ENCODE peak calls at places on chromosomes 1 and 21, in four cellular contexts. One of them, this sample, is unnamed. For H3K36me3, the result is how much of the 10 kb centered on the place peaks cover.

GRCh38 chr1:208219659-208220282 is 24.4 kb downstream of the PLXNA2 start:
- DNase-seq in IMR-90: peak
- DNase-seq in neuronal stem cell: no peak
- DNase-seq in H1: no peak
- DNase-seq in this sample: peak

GRCh38 chr1:114668784-114669561 is 876 bp downstream of the DENND2C start:
- DNase-seq in IMR-90: peak
- DNase-seq in neuronal stem cell: peak
- DNase-seq in H1: no peak
- DNase-seq in this sample: peak

GRCh38 chr21:46003575-46004007 is 22.0 kb downstream of the COL6A1 start:
- DNase-seq in IMR-90: no peak
- DNase-seq in neuronal stem cell: no peak
- DNase-seq in H1: no peak
- DNase-seq in this sample: no peak

GRCh38 chr21:20971296-20971921 is 26.8 kb upstream of the NCAM2 start:
- DNase-seq in IMR-90: peak
- DNase-seq in neuronal stem cell: peak
- DNase-seq in H1: peak
- DNase-seq in this sample: peak

GRCh38 chr1:209791920-209792319 is 7.6 kb upstream of the C1orf74 start:
- DNase-seq in IMR-90: no peak
- DNase-seq in neuronal stem cell: no peak
- DNase-seq in H1: no peak
- DNase-seq in this sample: no peak

GRCh38 chr1:83905315-83905907 is 93.5 kb downstream of the TTLL7 start:
- DNase-seq in IMR-90: peak
- DNase-seq in neuronal stem cell: no peak
- DNase-seq in H1: no peak
- DNase-seq in this sample: no peak

GRCh38 chr1:165327538-165327937 is 29.0 kb downstream of the LMX1A start:
- DNase-seq in IMR-90: no peak
- DNase-seq in neuronal stem cell: no peak
- DNase-seq in H1: no peak
- DNase-seq in this sample: peak

GRCh38 chr1:23402286-23403037 is 22.1 kb downstream of the TCEA3 start:
- DNase-seq in IMR-90: no peak
- DNase-seq in neuronal stem cell: no peak
- DNase-seq in H1: no peak
- DNase-seq in this sample: no peak

GRCh38 chr1:64469977-64470669 is at the start of gene CACHD1:
- DNase-seq in IMR-90: peak
- DNase-seq in neuronal stem cell: peak
- DNase-seq in H1: no peak
- DNase-seq in this sample: peak

GRCh38 chr1:51270751-51271150 is 34.7 kb downstream of the RNF11 start:
- DNase-seq in IMR-90: no peak
- DNase-seq in neuronal stem cell: no peak
- DNase-seq in H1: no peak
- DNase-seq in this sample: no peak

GRCh38 chr21:25953196-25953595 is 217.4 kb downstream of the APP start:
- DNase-seq in IMR-90: no peak
- DNase-seq in neuronal stem cell: no peak
- DNase-seq in H1: no peak
- DNase-seq in this sample: no peak

GRCh38 chr21:15731243-15731613 is 1.4 kb downstream of the USP25 start:
- DNase-seq in IMR-90: no peak
- DNase-seq in neuronal stem cell: no peak
- DNase-seq in H1: no peak
- DNase-seq in this sample: no peak

GRCh38 chr1:16321176-16321867 is 31.0 kb downstream of the FBXO42 start:
- DNase-seq in IMR-90: no peak
- DNase-seq in neuronal stem cell: no peak
- DNase-seq in H1: no peak
- DNase-seq in this sample: no peak

GRCh38 chr1:200558866-200559459 is 61.6 kb downstream of the KIF14 start:
- DNase-seq in IMR-90: peak
- DNase-seq in neuronal stem cell: no peak
- DNase-seq in H1: no peak
- DNase-seq in this sample: peak

GRCh38 chr1:117589531-117589930 is 16.3 kb upstream of the TENT5C start:
- DNase-seq in IMR-90: no peak
- DNase-seq in neuronal stem cell: no peak
- DNase-seq in H1: no peak
- DNase-seq in this sample: no peak

GRCh38 chr1:10252508-10252907 is 42.1 kb downstream of the KIF1B start:
- DNase-seq in IMR-90: peak
- DNase-seq in neuronal stem cell: no peak
- DNase-seq in H1: no peak
- DNase-seq in this sample: no peak

GRCh38 chr1:40868051-40868723 is 6.0 kb upstream of the CITED4 start:
- DNase-seq in IMR-90: peak
- DNase-seq in neuronal stem cell: no peak
- DNase-seq in H1: no peak
- DNase-seq in this sample: no peak

GRCh38 chr1:111948209-111949131 is 41.0 kb downstream of the KCND3 start:
- DNase-seq in IMR-90: no peak
- DNase-seq in neuronal stem cell: no peak
- DNase-seq in H1: no peak
- DNase-seq in this sample: peak

DNA sequence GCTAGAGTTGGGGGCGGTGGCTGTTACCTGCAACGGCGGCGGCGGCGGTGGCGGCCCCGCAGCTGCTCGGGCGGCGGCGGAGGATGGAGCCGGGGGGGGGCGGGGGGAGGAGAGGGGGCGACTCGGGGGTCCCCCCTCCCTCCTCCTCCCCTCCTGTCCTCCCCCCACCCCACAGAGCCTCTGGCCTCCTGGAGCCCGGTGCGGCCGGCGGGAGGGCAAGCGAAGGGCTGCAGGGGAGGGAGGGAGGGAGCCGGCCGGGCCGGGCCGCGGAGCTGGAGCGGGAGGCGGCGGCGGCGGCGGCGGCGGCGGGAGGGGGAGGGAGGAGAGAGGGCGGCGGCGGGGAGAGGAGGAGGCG is at the start of gene AKT3:
- DNase-seq in IMR-90: no peak
- DNase-seq in neuronal stem cell: peak
- DNase-seq in H1: no peak
- DNase-seq in this sample: peak
- H2BK15ac ChIP-seq in IMR-90: no peak
- H2BK15ac ChIP-seq in neuronal stem cell: peak
- H2BK15ac ChIP-seq in H1: peak
- H2BK15ac ChIP-seq in this sample: peak

DNA sequence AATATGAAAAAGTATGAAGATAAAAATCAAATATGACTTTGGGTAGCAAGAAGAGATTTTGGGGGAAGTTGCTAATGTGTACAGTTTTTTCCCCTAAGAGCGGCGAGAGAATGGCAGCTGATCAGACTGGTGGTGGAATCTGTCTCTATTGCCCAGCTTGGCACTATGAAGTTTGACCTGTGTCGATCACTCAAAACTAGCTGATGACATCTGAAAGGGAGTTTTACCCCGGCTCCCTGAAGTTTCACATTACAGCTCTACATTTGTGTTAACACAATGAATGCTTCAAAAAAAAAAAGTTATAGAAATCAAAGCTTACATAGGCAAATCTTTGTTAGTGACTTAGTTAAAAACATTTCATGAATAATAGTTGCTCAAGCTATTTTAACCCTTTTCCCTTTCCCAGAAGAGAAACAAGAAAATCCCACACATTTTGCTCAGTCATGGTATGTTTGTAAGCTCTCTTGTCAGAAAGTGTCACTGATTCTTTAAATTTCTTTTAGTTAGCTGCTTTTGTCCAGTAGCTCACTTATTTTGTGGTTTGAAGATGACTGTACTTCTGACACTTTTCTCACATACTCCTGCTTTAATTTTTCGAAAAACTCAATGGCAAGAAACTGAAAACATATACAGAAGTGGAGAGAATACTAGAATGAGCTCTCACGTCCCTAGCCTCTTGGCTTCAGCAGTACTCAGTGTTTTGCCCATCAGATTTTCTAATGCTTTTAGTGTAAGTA is 41.3 kb downstream of the DYRK1A start:
- DNase-seq in IMR-90: peak
- DNase-seq in neuronal stem cell: no peak
- DNase-seq in H1: no peak
- DNase-seq in this sample: no peak
- H3K9ac ChIP-seq in IMR-90: no peak
- H3K9ac ChIP-seq in neuronal stem cell: no peak
- H3K9ac ChIP-seq in H1: no peak
- H3K9ac ChIP-seq in this sample: no peak

GRCh38 chr1:186008920-186009737 is 274.9 kb downstream of the HMCN1 start:
- DNase-seq in IMR-90: peak
- DNase-seq in neuronal stem cell: no peak
- DNase-seq in H1: no peak
- DNase-seq in this sample: no peak

DNA sequence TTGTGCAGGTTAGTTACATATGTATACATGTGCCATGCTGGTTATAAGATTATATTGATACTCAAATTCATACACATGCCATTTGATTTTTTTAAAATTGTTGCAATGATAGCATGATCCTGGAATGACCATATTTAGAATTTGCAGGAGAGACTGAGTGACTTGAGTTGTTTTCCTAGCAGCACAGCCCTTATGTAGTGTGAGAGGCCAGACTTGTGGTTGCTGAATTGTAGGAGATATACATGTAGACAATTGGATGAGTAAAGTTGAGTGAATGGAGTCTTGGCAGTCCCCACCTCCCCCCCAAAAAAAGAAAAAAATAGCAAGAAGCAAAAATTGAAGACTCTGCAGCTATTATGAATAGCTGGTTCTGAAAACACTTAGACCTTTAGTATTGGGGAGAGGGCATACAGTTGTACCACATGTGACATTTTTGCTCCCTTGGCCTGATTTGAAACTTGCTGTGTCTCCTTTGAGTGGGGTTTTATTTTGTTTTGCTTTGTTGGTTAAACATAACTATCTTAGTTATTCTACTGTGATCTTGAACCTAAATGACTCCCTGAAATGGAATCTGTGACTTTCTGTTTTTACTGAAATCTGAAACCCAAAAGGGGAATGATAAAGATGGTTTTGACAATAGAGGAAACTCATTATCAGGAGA is 280.3 kb downstream of the HMCN1 start:
- DNase-seq in IMR-90: peak
- DNase-seq in neuronal stem cell: no peak
- DNase-seq in H1: no peak
- DNase-seq in this sample: peak
- H3K36me3 ChIP-seq in IMR-90: under half
- H3K36me3 ChIP-seq in neuronal stem cell: under half
- H3K36me3 ChIP-seq in H1: under half
- H3K36me3 ChIP-seq in this sample: under half

GRCh38 chr1:46303038-46303871 is at the start of the genes LRRC41 and UQCRH:
- DNase-seq in IMR-90: peak
- DNase-seq in neuronal stem cell: peak
- DNase-seq in H1: peak
- DNase-seq in this sample: peak

GRCh38 chr1:46301406-46302090 is 1.9 kb downstream of the LRRC41 start:
- DNase-seq in IMR-90: peak
- DNase-seq in neuronal stem cell: peak
- DNase-seq in H1: no peak
- DNase-seq in this sample: peak

GRCh38 chr1:46303872-46304326 is 401 bp downstream of the UQCRH start:
- DNase-seq in IMR-90: no peak
- DNase-seq in neuronal stem cell: peak
- DNase-seq in H1: no peak
- DNase-seq in this sample: peak

GRCh38 chr1:46300673-46301405 is 2.6 kb downstream of the LRRC41 start:
- DNase-seq in IMR-90: peak
- DNase-seq in neuronal stem cell: no peak
- DNase-seq in H1: no peak
- DNase-seq in this sample: no peak

DNA sequence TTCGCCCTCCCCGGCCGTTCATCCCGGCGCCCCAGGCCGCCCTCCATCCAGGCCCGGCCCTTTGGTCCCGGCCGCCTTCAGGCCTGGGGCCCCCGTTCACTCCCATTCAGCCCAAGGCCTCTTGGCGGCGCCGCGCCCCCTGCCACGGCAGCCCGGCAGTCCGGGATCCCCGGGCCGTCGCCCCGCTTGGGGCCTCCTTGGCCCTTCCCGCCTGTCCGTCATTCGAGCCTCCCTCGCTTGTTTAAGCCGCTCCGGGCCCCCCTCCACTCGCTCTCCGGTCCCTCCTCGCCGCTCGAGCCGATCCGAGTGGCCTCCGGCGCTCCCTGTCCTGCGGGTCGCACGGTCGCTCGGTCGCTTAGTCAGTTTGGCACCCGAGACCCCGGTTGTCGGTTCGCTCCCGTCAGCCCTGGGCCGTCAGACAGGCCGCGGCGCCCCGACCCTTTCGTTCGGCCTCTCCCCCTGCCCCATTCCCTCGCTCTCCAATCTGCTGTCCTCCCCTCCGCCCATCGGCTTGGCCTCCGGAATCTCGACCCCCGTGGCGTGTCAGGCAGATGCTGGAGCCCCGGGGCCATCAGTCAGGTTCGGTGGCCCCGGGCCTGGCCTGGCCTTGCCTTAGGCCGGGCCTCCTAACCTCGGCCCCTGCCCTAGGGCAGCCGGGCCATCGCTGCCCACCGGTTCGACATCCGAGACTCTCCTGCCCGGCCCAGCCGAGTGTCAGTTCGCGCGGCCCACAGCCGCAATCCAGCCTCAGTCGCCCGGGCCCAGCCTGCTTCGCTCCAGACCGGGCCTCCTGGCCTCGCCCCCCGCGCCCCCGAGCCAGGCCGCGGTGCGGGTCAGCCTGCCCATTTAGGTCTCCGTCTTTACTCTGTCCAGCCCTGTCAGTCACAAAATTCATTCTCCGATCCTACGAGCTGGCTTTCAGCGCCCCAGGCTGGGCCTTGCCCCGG is 1.1 kb downstream of the LRRC41 start:
- DNase-seq in IMR-90: peak
- DNase-seq in neuronal stem cell: peak
- DNase-seq in H1: no peak
- DNase-seq in this sample: peak
- H2BK15ac ChIP-seq in IMR-90: no peak
- H2BK15ac ChIP-seq in neuronal stem cell: peak
- H2BK15ac ChIP-seq in H1: no peak
- H2BK15ac ChIP-seq in this sample: no peak